ENCODE peak calls at places on chromosomes 4 and X, in six cellular contexts. U, W, O, Q, J and N are unnamed samples.

GRCh38 chrX:119654112-119654531 is 38.8 kb downstream of the SEPTIN6 start:
- DNase-seq in U (no peak), W (no peak), O (peak; percentile 54), Q (peak; percentile 78), J (peak; percentile 86), N (peak; percentile 46)

GRCh38 chr4:186606593-186606992 is 51.2 kb upstream of the MTNR1A start:
- DNase-seq in U (no peak), W (no peak), O (peak; percentile 40), Q (no peak), J (peak; percentile 60), N (no peak)

GRCh38 chrX:41846714-41847113 is 76.6 kb downstream of the CASK start:
- DNase-seq in U (no peak), W (no peak), O (no peak), Q (no peak), J (no peak), N (no peak)

GRCh38 chr4:21452931-21453330 is 495.6 kb downstream of the KCNIP4 start:
- DNase-seq in U (no peak), W (no peak), O (no peak), Q (no peak), J (no peak), N (no peak)

GRCh38 chr4:149708513-149709175 is 107.0 kb downstream of the IQCM start:
- DNase-seq in U (no peak), W (no peak), O (peak; percentile 46), Q (no peak), J (no peak), N (no peak)

GRCh38 chrX:138157850-138158249 is 553.7 kb downstream of the FGF13 start:
- DNase-seq in U (no peak), W (no peak), O (no peak), Q (no peak), J (no peak), N (no peak)

GRCh38 chr4:77072195-77072753 is 3.5 kb downstream of the CCNI start:
- DNase-seq in U (no peak), W (no peak), O (no peak), Q (no peak), J (no peak), N (no peak)

GRCh38 chrX:151974336-151975227 is at the start of gene GABRE:
- DNase-seq in U (peak; percentile 74), W (no peak), O (no peak), Q (peak; percentile 57), J (no peak), N (peak; percentile 82)

GRCh38 chr4:150664935-150665334 is 83.0 kb downstream of the MAB21L2 start:
- DNase-seq in U (no peak), W (no peak), O (no peak), Q (no peak), J (peak; percentile 15), N (no peak)

GRCh38 chrX:40622741-40623536 is at the start of gene MPC1L:
- DNase-seq in U (peak; percentile 23), W (no peak), O (no peak), Q (no peak), J (no peak), N (no peak)

GRCh38 chr4:113849771-113850170 is 88.2 kb upstream of the CAMK2D start:
- DNase-seq in U (no peak), W (no peak), O (peak; percentile 61), Q (peak; percentile 35), J (no peak), N (no peak)

GRCh38 chr4:138051157-138051556 is 191.0 kb downstream of the SLC7A11 start:
- DNase-seq in U (no peak), W (no peak), O (peak; percentile 79), Q (no peak), J (peak; percentile 42), N (no peak)

GRCh38 chrX:22060451-22060940 is 28.4 kb downstream of the PHEX start:
- DNase-seq in U (no peak), W (no peak), O (peak; percentile 55), Q (no peak), J (no peak), N (no peak)

GRCh38 chr4:98642991-98643426 is 15.4 kb downstream of the TSPAN5 start:
- DNase-seq in U (no peak), W (no peak), O (peak; percentile 89), Q (no peak), J (peak; percentile 78), N (no peak)

GRCh38 chr4:22969314-22969896 is 276.7 kb downstream of the GBA3 start:
- DNase-seq in U (peak; percentile 19), W (no peak), O (peak; percentile 4), Q (no peak), J (peak; percentile 28), N (no peak)

GRCh38 chr4:110417151-110417550 is 58.8 kb upstream of the ENPEP start:
- DNase-seq in U (no peak), W (no peak), O (no peak), Q (no peak), J (no peak), N (no peak)

GRCh38 chr4:8547108-8547911 is 32.9 kb upstream of the GPR78 start:
- DNase-seq in U (no peak), W (no peak), O (peak; percentile 51), Q (peak; percentile 16), J (peak; percentile 71), N (peak; percentile 89)

GRCh38 chrX:129540068-129540653 is at the start of gene OCRL:
- DNase-seq in U (peak; percentile 67), W (peak; percentile 92), O (peak; percentile 59), Q (peak; percentile 72), J (peak; percentile 45), N (peak; percentile 93)

GRCh38 chr4:161457906-161458305 is 705.9 kb downstream of the FSTL5 start:
- DNase-seq in U (no peak), W (no peak), O (no peak), Q (no peak), J (no peak), N (no peak)

GRCh38 chr4:2256156-2256731 is 5.7 kb downstream of the MXD4 start:
- DNase-seq in U (peak; percentile 18), W (peak; percentile 87), O (no peak), Q (peak; percentile 65), J (no peak), N (peak; percentile 43)

GRCh38 chr4:29756966-29757365 is 963.2 kb upstream of the PCDH7 start:
- DNase-seq in U (no peak), W (no peak), O (no peak), Q (no peak), J (no peak), N (no peak)

GRCh38 chr4:102823897-102824296 is 3.5 kb downstream of the UBE2D3 start:
- DNase-seq in U (no peak), W (no peak), O (peak; percentile 57), Q (no peak), J (no peak), N (no peak)
- H3K4me3 ChIP-seq in U (peak overlapping the region; percentile 82), W (peak overlapping the region; percentile 94), O (peak overlapping the region; percentile 8), Q (no peak overlapping the region), J (peak overlapping the region; percentile 69), N (no peak overlapping the region)

DNA sequence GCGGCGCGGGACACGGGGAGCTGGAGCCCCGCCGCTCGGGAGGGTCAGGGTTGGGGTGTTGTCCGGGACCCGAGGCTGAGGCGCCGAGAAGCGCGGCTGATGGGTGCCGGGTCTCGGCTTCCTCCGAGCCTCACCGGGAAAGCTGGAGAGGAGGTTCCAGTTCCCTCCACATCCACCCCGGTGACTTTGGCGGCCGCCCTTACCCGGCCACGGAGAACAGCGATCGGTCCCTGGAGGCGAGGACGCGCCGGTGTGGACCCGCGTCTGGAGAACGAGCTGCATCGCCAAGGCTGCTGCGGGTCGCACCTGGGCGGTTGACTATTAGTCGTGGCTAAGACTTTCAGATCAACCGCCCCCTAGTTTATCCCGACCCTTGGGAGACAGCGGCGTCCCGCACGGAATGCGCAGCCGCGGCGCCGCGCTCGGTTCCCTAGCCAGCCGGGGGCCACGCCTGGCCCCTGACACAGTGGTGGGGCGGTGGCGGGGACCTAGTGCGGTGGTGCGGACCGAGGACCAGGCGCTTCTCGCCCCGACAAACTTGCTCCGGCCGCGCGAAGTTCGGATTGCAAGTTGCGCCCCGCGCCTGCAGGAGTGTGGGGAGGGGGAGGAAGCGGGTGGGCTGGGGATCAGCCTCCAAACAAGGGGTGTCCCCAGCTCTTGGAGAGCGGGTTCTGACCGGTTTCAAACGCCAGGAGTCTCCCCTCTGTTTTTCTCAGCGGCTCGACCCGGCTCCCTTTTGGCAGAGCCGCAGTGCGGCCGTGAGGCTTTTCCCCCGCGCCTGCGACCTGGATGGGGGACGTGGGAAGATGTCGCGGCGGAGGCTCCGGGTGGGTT is 540 bp downstream of the FHDC1 start:
- DNase-seq in U (peak; percentile 47), W (no peak), O (peak; percentile 16), Q (peak; percentile 33), J (no peak), N (peak; percentile 92)
- H3K27me3 ChIP-seq in U (no peaks in the 10 kb centered on the region), W (no peaks in the 10 kb centered on the region), O (peaks cover 61% of the 10 kb centered on the region), Q (peaks cover 61% of the 10 kb centered on the region), J (peaks cover 43% of the 10 kb centered on the region), N (peaks cover 12% of the 10 kb centered on the region)

DNA sequence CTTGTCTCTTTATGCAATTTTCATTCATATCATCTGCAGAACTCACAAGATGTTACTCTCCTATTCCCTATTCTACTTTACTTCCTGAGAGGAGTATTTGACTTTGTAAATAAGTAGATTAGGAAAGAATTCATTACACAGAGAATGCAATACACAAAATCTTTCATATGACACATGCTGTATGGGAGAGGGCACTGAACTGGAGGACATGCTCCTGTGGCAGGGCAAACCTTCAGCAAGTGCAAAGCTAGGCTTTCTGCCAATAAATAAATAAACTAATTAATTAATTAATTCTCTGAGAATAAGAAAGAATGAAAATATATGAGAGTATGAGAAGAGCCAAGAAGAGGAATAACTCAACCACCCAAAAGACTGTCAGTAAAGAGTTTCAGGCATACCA is 33.9 kb downstream of the THAP9 start:
- DNase-seq in U (no peak), W (no peak), O (no peak), Q (no peak), J (no peak), N (no peak)
- H3K36me3 ChIP-seq in U (peaks cover 4% of the 10 kb centered on the region), W (peaks cover 45% of the 10 kb centered on the region), O (peaks cover 13% of the 10 kb centered on the region), Q (no peaks in the 10 kb centered on the region), J (no peaks in the 10 kb centered on the region), N (peaks cover 2% of the 10 kb centered on the region)

GRCh38 chrX:53716328-53717088 is 30.0 kb upstream of the HUWE1 start:
- DNase-seq in U (no peak), W (no peak), O (peak; percentile 48), Q (no peak), J (no peak), N (no peak)
- H3K4me3 ChIP-seq in U (no peak overlapping the region), W (no peak overlapping the region), O (no peak overlapping the region), Q (no peak overlapping the region), J (no peak overlapping the region), N (no peak overlapping the region)

GRCh38 chrX:78125148-78125547 is 14.3 kb downstream of the TAF9B start:
- DNase-seq in U (no peak), W (no peak), O (no peak), Q (no peak), J (no peak), N (no peak)

GRCh38 chrX:78133561-78133960 is 5.9 kb downstream of the TAF9B start:
- DNase-seq in U (no peak), W (no peak), O (no peak), Q (no peak), J (no peak), N (no peak)

GRCh38 chrX:78130396-78130795 is 9.1 kb downstream of the TAF9B start:
- DNase-seq in U (no peak), W (no peak), O (no peak), Q (no peak), J (no peak), N (no peak)

GRCh38 chrX:78131117-78131516 is 8.3 kb downstream of the TAF9B start:
- DNase-seq in U (no peak), W (no peak), O (no peak), Q (no peak), J (no peak), N (no peak)

GRCh38 chrX:78129714-78130113 is 9.7 kb downstream of the TAF9B start:
- DNase-seq in U (no peak), W (no peak), O (no peak), Q (no peak), J (no peak), N (no peak)
- H3K27me3 ChIP-seq in U (no peaks in the 10 kb centered on the region), W (no peaks in the 10 kb centered on the region), O (no peaks in the 10 kb centered on the region), Q (no peaks in the 10 kb centered on the region), J (no peaks in the 10 kb centered on the region), N (no peaks in the 10 kb centered on the region)